ENCODE peak calls at places on chromosomes 16 and 17, in four cellular contexts. C, E, O and G are unnamed samples.

GRCh38 chr17:32529604-32530003 is 42.8 kb downstream of the CDK5R1 start:
- DNase-seq in C (no peak), E (no peak), O (no peak), G (no peak)

GRCh38 chr17:21249911-21250703 is 3.1 kb downstream of the NATD1 start:
- DNase-seq in C (no peak), E (no peak), O (no peak), G (no peak)

GRCh38 chr16:72182976-72183375 is 11.0 kb upstream of the PMFBP1 start:
- DNase-seq in C (no peak), E (no peak), O (no peak), G (no peak)

GRCh38 chr16:15952265-15952711 is 2.9 kb downstream of the ABCC1 start:
- DNase-seq in C (no peak), E (no peak), O (no peak), G (no peak)

GRCh38 chr17:40319651-40320550 is 10.9 kb downstream of the RARA start:
- DNase-seq in C (no peak), E (peak), O (no peak), G (no peak)

GRCh38 chr16:64933890-64934289 is 188.0 kb downstream of the CDH11 start:
- DNase-seq in C (peak), E (no peak), O (no peak), G (no peak)

GRCh38 chr16:4593069-4593468 is 21.6 kb downstream of the UBALD1 start:
- DNase-seq in C (no peak), E (no peak), O (no peak), G (no peak)

GRCh38 chr16:7037491-7037890 is 295.2 kb upstream of the RBFOX1 start:
- DNase-seq in C (no peak), E (no peak), O (no peak), G (no peak)

GRCh38 chr17:15649861-15650391 is 30.4 kb upstream of the FBXW10B start:
- DNase-seq in C (peak), E (no peak), O (no peak), G (peak)

GRCh38 chr17:20216154-20216815 is 207.1 kb downstream of the SPECC1 start:
- DNase-seq in C (no peak), E (no peak), O (no peak), G (no peak)

GRCh38 chr16:528111-529011 is 849 bp downstream of the CAPN15 start:
- DNase-seq in C (peak), E (peak), O (no peak), G (peak)

GRCh38 chr17:30565073-30565935 is 88.1 kb downstream of the GOSR1 start:
- DNase-seq in C (no peak), E (no peak), O (no peak), G (peak)

GRCh38 chr17:19533718-19534561 is at the start of gene SLC47A1:
- DNase-seq in C (no peak), E (no peak), O (no peak), G (peak)

GRCh38 chr17:73142763-73143395 is 21.9 kb upstream of the SSTR2 start:
- DNase-seq in C (no peak), E (peak), O (no peak), G (peak)

GRCh38 chr16:10994571-10994970 is 50.2 kb downstream of the CLEC16A start:
- DNase-seq in C (no peak), E (no peak), O (no peak), G (no peak)

GRCh38 chr17:55433629-55434422 is 12.2 kb upstream of the MMD start:
- DNase-seq in C (peak), E (no peak), O (no peak), G (peak)

GRCh38 chr16:2210386-2211365 is at the start of gene BRICD5:
- DNase-seq in C (peak), E (no peak), O (no peak), G (no peak)

GRCh38 chr16:29972992-29973383 is 680 bp upstream of the TAOK2 start:
- DNase-seq in C (no peak), E (no peak), O (no peak), G (no peak)

GRCh38 chr17:73593249-73593965 is 50.8 kb downstream of the SDK2 start:
- DNase-seq in C (no peak), E (no peak), O (no peak), G (no peak)

GRCh38 chr17:8275421-8276290 is 12.8 kb upstream of the RANGRF start:
- DNase-seq in C (no peak), E (no peak), O (no peak), G (no peak)

GRCh38 chr17:792277-792676 is 10.1 kb downstream of the MRM3 start:
- DNase-seq in C (peak), E (no peak), O (no peak), G (no peak)

GRCh38 chr16:19173649-19174383 is 5.8 kb downstream of the SYT17 start:
- DNase-seq in C (no peak), E (no peak), O (no peak), G (no peak)

GRCh38 chr17:63295839-63296590 is 150.1 kb downstream of the CYB561 start:
- DNase-seq in C (no peak), E (peak), O (no peak), G (no peak)

GRCh38 chr17:6492892-6493674 is 48.8 kb downstream of the PIMREG start:
- DNase-seq in C (no peak), E (no peak), O (no peak), G (no peak)

GRCh38 chr16:57645691-57646387 is 17.4 kb downstream of the ADGRG1 start:
- DNase-seq in C (peak), E (no peak), O (no peak), G (peak)

GRCh38 chr16:12257926-12258561 is 281.5 kb downstream of the SNX29 start:
- DNase-seq in C (no peak), E (no peak), O (no peak), G (no peak)

GRCh38 chr16:75644240-75645012 is 3.0 kb downstream of the KARS1 start:
- DNase-seq in C (no peak), E (no peak), O (no peak), G (peak)

GRCh38 chr17:17758443-17758842 is 77.2 kb downstream of the RAI1 start:
- DNase-seq in C (no peak), E (no peak), O (no peak), G (no peak)

GRCh38 chr17:30831257-30831656 is 509 bp upstream of the ATAD5 start:
- DNase-seq in C (no peak), E (peak), O (no peak), G (no peak)

GRCh38 chr16:85162478-85163277 is 50.4 kb upstream of the CIBAR2 start:
- DNase-seq in C (peak), E (no peak), O (no peak), G (no peak)

GRCh38 chr16:4306439-4307214 is 9.2 kb upstream of the GLIS2 start:
- DNase-seq in C (no peak), E (peak), O (no peak), G (no peak)

GRCh38 chr16:49112754-49113153 is 168.9 kb downstream of the CBLN1 start:
- DNase-seq in C (no peak), E (no peak), O (no peak), G (no peak)

GRCh38 chr16:76900285-76901263 is 290.4 kb upstream of the MON1B start:
- DNase-seq in C (no peak), E (no peak), O (no peak), G (no peak)

GRCh38 chr17:49209061-49209571 is 1.3 kb downstream of the GNGT2 start:
- DNase-seq in C (no peak), E (peak), O (no peak), G (peak)

GRCh38 chr16:50626868-50627267 is 54.2 kb downstream of the SNX20 start:
- DNase-seq in C (no peak), E (no peak), O (no peak), G (no peak)

GRCh38 chr17:20059728-20060188 is 50.6 kb downstream of the SPECC1 start:
- DNase-seq in C (peak), E (no peak), O (peak), G (peak)

GRCh38 chr17:68288804-68289203 is 2.1 kb downstream of the SLC16A6 start:
- DNase-seq in C (no peak), E (no peak), O (no peak), G (no peak)

GRCh38 chr17:68289936-68290267 is 1.0 kb downstream of the SLC16A6 start:
- DNase-seq in C (no peak), E (no peak), O (no peak), G (no peak)

GRCh38 chr17:68288375-68288774 is 2.6 kb downstream of the SLC16A6 start:
- DNase-seq in C (no peak), E (no peak), O (peak), G (no peak)

GRCh38 chr17:68290268-68290954 is 516 bp downstream of the SLC16A6 start:
- DNase-seq in C (no peak), E (peak), O (no peak), G (no peak)

GRCh38 chr17:68289473-68289872 is 1.5 kb downstream of the SLC16A6 start:
- DNase-seq in C (no peak), E (no peak), O (no peak), G (no peak)
- TF ChIP-seq EZH2 in C (no peak), E (no peak), O (no peak), G (no peak)

DNA sequence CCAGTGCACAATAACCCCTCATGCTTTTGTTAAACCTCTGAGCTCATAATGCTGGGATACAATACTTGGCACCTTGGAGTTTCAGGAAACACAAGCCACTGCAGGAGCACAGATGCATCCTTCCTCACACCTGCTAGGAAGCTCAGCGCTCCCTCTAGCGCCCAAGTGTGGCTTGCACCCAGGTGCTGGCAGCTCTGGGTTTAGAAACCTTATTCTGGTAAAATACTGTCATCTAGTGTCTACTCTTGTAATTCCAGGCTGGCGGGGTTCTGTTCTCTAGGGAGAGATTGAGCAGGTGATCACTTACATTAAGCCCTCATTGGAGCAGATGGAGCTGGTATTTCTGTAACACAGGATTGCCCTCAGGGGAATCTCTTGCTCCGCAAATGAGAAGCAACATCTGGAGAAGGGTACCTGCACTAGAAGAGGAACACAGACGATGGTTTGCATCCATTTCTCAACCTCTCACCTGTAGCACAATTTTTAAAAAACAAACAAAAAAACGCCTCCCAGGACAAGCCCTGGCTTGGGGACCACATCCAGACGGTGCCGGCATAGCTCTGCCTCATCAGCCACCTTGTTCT is 1.5 kb downstream of the CCL1 start:
- DNase-seq in C (peak), E (peak), O (no peak), G (peak)
- H2AFZ ChIP-seq in C (no peak), E (no peak), O (no peak), G (no peak)

DNA sequence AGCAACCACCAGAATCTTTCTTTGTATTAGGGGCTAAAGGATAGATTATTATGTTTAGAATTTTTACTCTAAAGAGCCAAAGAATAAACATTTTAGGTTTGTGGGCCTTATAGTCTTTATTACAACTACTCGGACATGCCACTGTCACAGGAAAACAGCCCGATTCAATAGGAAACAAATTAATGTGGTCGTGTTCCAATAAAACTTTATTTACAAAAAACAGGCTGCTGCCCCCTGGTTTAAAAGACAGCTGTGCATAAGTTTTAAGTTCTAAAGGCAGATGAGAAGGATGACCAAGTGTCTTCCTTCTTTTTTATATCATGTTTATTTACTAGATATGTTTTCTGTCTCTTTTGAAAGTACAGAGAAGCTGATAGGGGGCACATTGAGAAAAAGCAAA is 166.5 kb downstream of the HS3ST3A1 start:
- DNase-seq in C (no peak), E (no peak), O (no peak), G (no peak)
- TF ChIP-seq EZH2 in C (no peak), E (no peak), O (no peak), G (no peak)

GRCh38 chr16:66973716-66974115 is 12.7 kb downstream of the CES3 start:
- DNase-seq in C (no peak), E (no peak), O (no peak), G (no peak)

GRCh38 chr16:66979011-66979717 is 9.2 kb upstream of the CES4A start:
- DNase-seq in C (no peak), E (no peak), O (no peak), G (no peak)

GRCh38 chr16:66975302-66975893 is 13.0 kb upstream of the CES4A start:
- DNase-seq in C (no peak), E (no peak), O (no peak), G (no peak)

GRCh38 chr16:66976746-66977145 is 11.6 kb upstream of the CES4A start:
- DNase-seq in C (peak), E (no peak), O (no peak), G (no peak)

GRCh38 chr16:66977341-66978113 is 10.9 kb upstream of the CES4A start:
- DNase-seq in C (peak), E (peak), O (peak), G (peak)
- H2AFZ ChIP-seq in C (no peak), E (peak), O (peak), G (no peak)

DNA sequence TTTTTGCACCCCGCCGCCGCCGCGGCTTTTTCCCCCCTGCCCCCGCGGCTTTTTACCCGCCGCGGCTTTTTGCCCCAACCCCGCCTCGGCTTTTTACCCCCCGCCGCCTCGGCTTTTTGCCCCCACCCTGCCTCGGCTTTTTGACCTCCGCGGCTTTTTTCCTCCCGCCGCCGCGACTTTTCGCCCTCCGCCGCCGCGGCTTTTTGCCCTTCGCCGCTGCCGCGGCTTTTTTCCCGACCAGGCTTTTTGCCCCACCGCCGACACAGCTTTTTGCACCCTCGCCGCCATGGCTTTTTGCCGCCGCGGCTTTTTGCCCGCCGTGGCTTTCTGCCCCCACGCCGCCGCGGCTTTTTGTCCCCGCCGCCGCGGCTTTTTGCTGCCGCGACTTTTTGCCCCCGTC is 137.0 kb upstream of the TP53TG3D start:
- DNase-seq in C (no peak), E (peak), O (no peak), G (no peak)
- TF ChIP-seq EZH2 in C (peak), E (peak), O (no peak), G (peak)

GRCh38 chr17:42284566-42284965 is 3.7 kb upstream of the STAT5A start:
- DNase-seq in C (no peak), E (no peak), O (no peak), G (no peak)

GRCh38 chr17:42288078-42288984 is at the start of gene STAT5A:
- DNase-seq in C (peak), E (peak), O (no peak), G (peak)

GRCh38 chr17:42285346-42286050 is 2.8 kb upstream of the STAT5A start:
- DNase-seq in C (no peak), E (no peak), O (no peak), G (no peak)

GRCh38 chr17:42287305-42288077 is 807 bp upstream of the STAT5A start:
- DNase-seq in C (peak), E (no peak), O (peak), G (no peak)

GRCh38 chr17:42286411-42287295 is 1.6 kb upstream of the STAT5A start:
- DNase-seq in C (no peak), E (no peak), O (no peak), G (no peak)
- H2AFZ ChIP-seq in C (no peak), E (no peak), O (peak), G (no peak)

GRCh38 chr17:44314869-44315661 is 6.7 kb downstream of the RUNDC3A start:
- DNase-seq in C (no peak), E (peak), O (no peak), G (peak)

GRCh38 chr17:44317545-44317944 is 7.1 kb downstream of the SLC25A39 start:
- DNase-seq in C (no peak), E (no peak), O (no peak), G (no peak)

GRCh38 chr17:44314524-44314868 is 6.1 kb downstream of the RUNDC3A start:
- DNase-seq in C (no peak), E (no peak), O (no peak), G (no peak)

GRCh38 chr17:44314031-44314430 is 5.6 kb downstream of the RUNDC3A start:
- DNase-seq in C (no peak), E (no peak), O (no peak), G (no peak)

GRCh38 chr17:44315760-44316731 is 7.6 kb downstream of the RUNDC3A start:
- DNase-seq in C (no peak), E (no peak), O (no peak), G (no peak)
- TF ChIP-seq EZH2 in C (peak), E (no peak), O (no peak), G (no peak)

GRCh38 chr17:57458718-57459285 is 202.5 kb downstream of the MSI2 start:
- DNase-seq in C (no peak), E (no peak), O (no peak), G (no peak)
- H2AFZ ChIP-seq in C (no peak), E (no peak), O (no peak), G (no peak)

DNA sequence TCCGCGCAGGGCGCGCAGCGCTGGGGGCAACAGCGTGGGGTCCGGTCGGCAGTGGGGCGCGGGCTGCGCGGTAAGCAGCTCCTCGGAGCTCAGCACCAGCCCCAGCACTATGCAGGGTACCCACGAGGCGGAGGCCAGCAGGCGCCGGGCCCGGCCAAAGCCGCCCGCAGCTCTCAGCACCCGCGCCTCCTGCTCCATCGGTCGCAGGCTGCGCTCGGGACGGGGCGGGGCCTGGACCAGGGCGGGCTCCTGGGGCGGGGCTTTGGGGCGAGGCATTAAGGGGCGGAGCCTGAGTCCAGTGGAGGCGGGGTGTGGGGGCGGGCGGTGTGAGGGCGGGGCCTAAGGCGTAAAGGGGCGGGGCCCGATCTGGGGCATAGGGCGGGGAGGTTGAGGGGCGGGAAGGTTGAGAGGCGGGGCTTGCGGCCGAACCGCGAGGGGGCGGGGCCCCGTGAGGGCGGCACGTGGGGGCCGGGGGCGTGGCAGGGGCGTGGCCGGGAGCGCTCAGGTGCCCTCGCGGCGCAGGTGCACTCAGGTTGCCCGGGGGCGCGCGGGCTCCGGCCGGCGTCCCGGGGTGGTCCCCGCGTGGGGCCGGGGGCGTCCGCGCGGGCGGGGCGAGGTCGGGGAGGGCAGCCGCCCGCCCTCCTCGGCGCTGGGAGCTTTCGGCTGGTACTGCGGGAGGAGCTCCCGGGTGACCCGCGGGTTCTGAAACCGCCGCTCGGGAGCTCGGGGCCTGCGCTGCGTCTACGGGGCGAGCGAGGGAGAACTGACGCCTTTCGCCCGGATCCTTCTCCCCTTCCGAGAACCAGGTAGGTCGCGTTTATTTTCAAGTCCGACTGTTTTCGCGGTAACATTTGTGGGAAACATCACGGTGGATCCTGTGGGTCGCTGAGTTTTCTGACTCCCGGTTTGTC is 1.4 kb upstream of the SLC22A31 start:
- DNase-seq in C (peak), E (no peak), O (no peak), G (peak)
- TF ChIP-seq EZH2 in C (peak), E (no peak), O (no peak), G (no peak)